ENCODE peak calls at places on chromosomes 5 and 9, in six cellular contexts. S, F, J, L, G and U are unnamed samples.
A peak's percentile ranks its signal among the peaks of the same experiment; 100 is the strongest.

GRCh38 chr9:110340306-110340705 is 2.6 kb upstream of the TXNDC8 start:
- DNase-seq in J (no peak), G (no peak), S (peak; percentile 45), L (peak; percentile 37), F (no peak), U (no peak)

GRCh38 chr5:138778234-138778633 is 25.0 kb downstream of the CTNNA1 start:
- DNase-seq in S (no peak), J (no peak), G (no peak), L (no peak), F (no peak), U (no peak)

GRCh38 chr9:72476617-72477375 is 44.6 kb upstream of the TMC1 start:
- DNase-seq in L (peak; percentile 72), G (no peak), S (no peak), J (no peak), F (no peak), U (no peak)

GRCh38 chr5:172146748-172147092 is 41.3 kb downstream of the STK10 start:
- DNase-seq in J (no peak), G (no peak), L (no peak), S (no peak), F (no peak), U (no peak)

GRCh38 chr9:1100945-1101344 is 50.8 kb downstream of the DMRT2 start:
- DNase-seq in J (no peak), G (peak; percentile 32), F (peak; percentile 23), S (peak; percentile 29), L (peak; percentile 28), U (peak; percentile 7)

GRCh38 chr9:87830446-87830845 is 52.2 kb upstream of the SPATA31E1 start:
- DNase-seq in S (no peak), F (no peak), G (no peak), J (no peak), L (no peak), U (no peak)

GRCh38 chr9:35226685-35227084 is 64.9 kb downstream of the UNC13B start:
- DNase-seq in J (no peak), S (no peak), L (no peak), F (no peak), G (no peak), U (no peak)

GRCh38 chr5:158639876-158640570 is 459.7 kb downstream of the EBF1 start:
- DNase-seq in G (no peak), S (peak; percentile 21), J (no peak), F (no peak), L (peak; percentile 8), U (no peak)

GRCh38 chr5:180976518-180976917 is 12.1 kb upstream of the BTNL3 start:
- DNase-seq in L (no peak), S (no peak), G (no peak), J (no peak), F (no peak), U (no peak)

GRCh38 chr5:39618391-39618790 is 193.6 kb upstream of the DAB2 start:
- DNase-seq in S (no peak), G (no peak), F (no peak), J (no peak), L (no peak), U (no peak)

GRCh38 chr5:107885601-107886000 is 214.9 kb upstream of the EFNA5 start:
- DNase-seq in J (no peak), F (no peak), L (no peak), S (no peak), G (no peak), U (no peak)

GRCh38 chr5:110476164-110476563 is 250.3 kb downstream of the TMEM232 start:
- DNase-seq in J (no peak), L (no peak), S (no peak), F (no peak), G (no peak), U (no peak)

GRCh38 chr5:133730346-133730745 is 118.0 kb upstream of the FSTL4 start:
- DNase-seq in S (no peak), G (no peak), J (no peak), L (no peak), F (no peak), U (no peak)

GRCh38 chr5:56480305-56481146 is 247.4 kb upstream of the ANKRD55 start:
- DNase-seq in J (no peak), G (peak; percentile 74), F (peak; percentile 52), L (peak; percentile 79), S (peak; percentile 71), U (peak; percentile 67)

GRCh38 chr9:135959814-135960213 is 1.4 kb downstream of the UBAC1 start:
- DNase-seq in S (peak; percentile 15), F (no peak), L (no peak), J (no peak), G (no peak), U (no peak)

GRCh38 chr9:126373241-126373640 is 46.6 kb downstream of the MVB12B start:
- DNase-seq in G (no peak), L (peak; percentile 70), S (no peak), F (no peak), J (no peak), U (no peak)

GRCh38 chr9:36603006-36603405 is 30.3 kb downstream of the MELK start:
- DNase-seq in G (no peak), J (peak; percentile 13), L (peak; percentile 63), F (no peak), S (peak; percentile 40), U (no peak)

GRCh38 chr5:3594514-3595101 is 1.0 kb upstream of the IRX1 start:
- DNase-seq in L (no peak), G (no peak), S (no peak), J (no peak), F (no peak), U (no peak)

GRCh38 chr9:78831726-78832125 is 534.8 kb downstream of the PSAT1 start:
- DNase-seq in L (peak; percentile 59), F (no peak), J (no peak), G (no peak), S (no peak), U (no peak)

GRCh38 chr5:40569549-40570270 is 110.0 kb upstream of the PTGER4 start:
- DNase-seq in F (no peak), S (peak; percentile 49), L (peak; percentile 35), G (no peak), J (no peak), U (no peak)

GRCh38 chr9:107638496-107638895 is 148.9 kb upstream of the KLF4 start:
- DNase-seq in S (no peak), J (no peak), G (no peak), F (no peak), L (peak; percentile 27), U (no peak)